ENCODE peak calls at places on chromosomes 16 and 17, in ten cellular contexts. One of them, this sample, is unnamed.

GRCh38 chr17:77829871-77830799 is 128.4 kb upstream of the TNRC6C start:
- DNase-seq in left ventricle myocardium inferior: peak
- DNase-seq in CD4-positive, alpha-beta memory T cell: no peak
- DNase-seq in transverse colon: no peak
- DNase-seq in lung: no peak
- DNase-seq in sigmoid colon: peak
- DNase-seq in AG04450: peak
- DNase-seq in neural progenitor cell: peak
- DNase-seq in OCI-LY7: no peak
- DNase-seq in breast epithelium: peak
- DNase-seq in this sample: no peak

GRCh38 chr17:56809106-56809819 is 24.5 kb downstream of the C17orf67 start:
- DNase-seq in left ventricle myocardium inferior: no peak
- DNase-seq in CD4-positive, alpha-beta memory T cell: no peak
- DNase-seq in transverse colon: no peak
- DNase-seq in lung: no peak
- DNase-seq in sigmoid colon: no peak
- DNase-seq in AG04450: no peak
- DNase-seq in neural progenitor cell: no peak
- DNase-seq in OCI-LY7: no peak
- DNase-seq in breast epithelium: no peak
- DNase-seq in this sample: no peak

GRCh38 chr17:59669944-59670343 is 37.3 kb downstream of the PTRH2 start:
- DNase-seq in left ventricle myocardium inferior: no peak
- DNase-seq in CD4-positive, alpha-beta memory T cell: no peak
- DNase-seq in transverse colon: no peak
- DNase-seq in lung: no peak
- DNase-seq in sigmoid colon: no peak
- DNase-seq in AG04450: no peak
- DNase-seq in neural progenitor cell: no peak
- DNase-seq in OCI-LY7: no peak
- DNase-seq in breast epithelium: no peak
- DNase-seq in this sample: no peak

GRCh38 chr16:5873221-5873620 is 775.6 kb upstream of the EEF2KMT start:
- DNase-seq in left ventricle myocardium inferior: no peak
- DNase-seq in CD4-positive, alpha-beta memory T cell: no peak
- DNase-seq in transverse colon: no peak
- DNase-seq in lung: no peak
- DNase-seq in sigmoid colon: no peak
- DNase-seq in AG04450: no peak
- DNase-seq in neural progenitor cell: no peak
- DNase-seq in OCI-LY7: no peak
- DNase-seq in breast epithelium: no peak
- DNase-seq in this sample: no peak

GRCh38 chr17:58191259-58191896 is 1.1 kb upstream of the EPX start:
- DNase-seq in left ventricle myocardium inferior: no peak
- DNase-seq in CD4-positive, alpha-beta memory T cell: no peak
- DNase-seq in transverse colon: no peak
- DNase-seq in lung: no peak
- DNase-seq in sigmoid colon: peak
- DNase-seq in AG04450: no peak
- DNase-seq in neural progenitor cell: no peak
- DNase-seq in OCI-LY7: no peak
- DNase-seq in breast epithelium: no peak
- DNase-seq in this sample: no peak

GRCh38 chr17:42704495-42705494 is 22.5 kb downstream of the CNTNAP1 start:
- DNase-seq in left ventricle myocardium inferior: no peak
- DNase-seq in CD4-positive, alpha-beta memory T cell: no peak
- DNase-seq in transverse colon: no peak
- DNase-seq in lung: no peak
- DNase-seq in sigmoid colon: no peak
- DNase-seq in AG04450: no peak
- DNase-seq in neural progenitor cell: no peak
- DNase-seq in OCI-LY7: peak
- DNase-seq in breast epithelium: no peak
- DNase-seq in this sample: no peak

GRCh38 chr16:75319513-75320401 is 68.3 kb upstream of the BCAR1 start:
- DNase-seq in left ventricle myocardium inferior: no peak
- DNase-seq in CD4-positive, alpha-beta memory T cell: no peak
- DNase-seq in transverse colon: no peak
- DNase-seq in lung: no peak
- DNase-seq in sigmoid colon: no peak
- DNase-seq in AG04450: peak
- DNase-seq in neural progenitor cell: no peak
- DNase-seq in OCI-LY7: peak
- DNase-seq in breast epithelium: no peak
- DNase-seq in this sample: no peak

GRCh38 chr16:12703935-12704334 is 99.8 kb downstream of the CPPED1 start:
- DNase-seq in left ventricle myocardium inferior: no peak
- DNase-seq in CD4-positive, alpha-beta memory T cell: no peak
- DNase-seq in transverse colon: no peak
- DNase-seq in lung: no peak
- DNase-seq in sigmoid colon: no peak
- DNase-seq in AG04450: no peak
- DNase-seq in neural progenitor cell: no peak
- DNase-seq in OCI-LY7: no peak
- DNase-seq in breast epithelium: no peak
- DNase-seq in this sample: no peak

GRCh38 chr16:515175-515962 is 12.1 kb upstream of the CAPN15 start:
- DNase-seq in left ventricle myocardium inferior: no peak
- DNase-seq in CD4-positive, alpha-beta memory T cell: no peak
- DNase-seq in transverse colon: no peak
- DNase-seq in lung: no peak
- DNase-seq in sigmoid colon: no peak
- DNase-seq in AG04450: no peak
- DNase-seq in neural progenitor cell: no peak
- DNase-seq in OCI-LY7: no peak
- DNase-seq in breast epithelium: no peak
- DNase-seq in this sample: no peak

GRCh38 chr16:56848056-56848936 is 16.7 kb upstream of the SLC12A3 start:
- DNase-seq in left ventricle myocardium inferior: no peak
- DNase-seq in CD4-positive, alpha-beta memory T cell: no peak
- DNase-seq in transverse colon: no peak
- DNase-seq in lung: no peak
- DNase-seq in sigmoid colon: no peak
- DNase-seq in AG04450: no peak
- DNase-seq in neural progenitor cell: no peak
- DNase-seq in OCI-LY7: no peak
- DNase-seq in breast epithelium: peak
- DNase-seq in this sample: no peak

GRCh38 chr16:13936596-13937081 is 16.7 kb downstream of the ERCC4 start:
- DNase-seq in left ventricle myocardium inferior: no peak
- DNase-seq in CD4-positive, alpha-beta memory T cell: no peak
- DNase-seq in transverse colon: no peak
- DNase-seq in lung: no peak
- DNase-seq in sigmoid colon: no peak
- DNase-seq in AG04450: no peak
- DNase-seq in neural progenitor cell: no peak
- DNase-seq in OCI-LY7: no peak
- DNase-seq in breast epithelium: no peak
- DNase-seq in this sample: no peak

GRCh38 chr17:28726396-28726911 is 421 bp upstream of the TLCD1 start:
- DNase-seq in left ventricle myocardium inferior: no peak
- DNase-seq in CD4-positive, alpha-beta memory T cell: peak
- DNase-seq in transverse colon: peak
- DNase-seq in lung: peak
- DNase-seq in sigmoid colon: peak
- DNase-seq in AG04450: no peak
- DNase-seq in neural progenitor cell: peak
- DNase-seq in OCI-LY7: no peak
- DNase-seq in breast epithelium: no peak
- DNase-seq in this sample: no peak

GRCh38 chr17:27497696-27498095 is 41.4 kb downstream of the KSR1 start:
- DNase-seq in left ventricle myocardium inferior: no peak
- DNase-seq in CD4-positive, alpha-beta memory T cell: no peak
- DNase-seq in transverse colon: no peak
- DNase-seq in lung: no peak
- DNase-seq in sigmoid colon: no peak
- DNase-seq in AG04450: no peak
- DNase-seq in neural progenitor cell: no peak
- DNase-seq in OCI-LY7: no peak
- DNase-seq in breast epithelium: no peak
- DNase-seq in this sample: peak

GRCh38 chr17:57939797-57940196 is 15.4 kb downstream of the CUEDC1 start:
- DNase-seq in left ventricle myocardium inferior: peak
- DNase-seq in CD4-positive, alpha-beta memory T cell: no peak
- DNase-seq in transverse colon: peak
- DNase-seq in lung: no peak
- DNase-seq in sigmoid colon: no peak
- DNase-seq in AG04450: no peak
- DNase-seq in neural progenitor cell: no peak
- DNase-seq in OCI-LY7: peak
- DNase-seq in breast epithelium: no peak
- DNase-seq in this sample: no peak

GRCh38 chr16:18024566-18024965 is 312.0 kb downstream of the NPIPA8 start:
- DNase-seq in left ventricle myocardium inferior: no peak
- DNase-seq in CD4-positive, alpha-beta memory T cell: no peak
- DNase-seq in transverse colon: no peak
- DNase-seq in lung: no peak
- DNase-seq in sigmoid colon: no peak
- DNase-seq in AG04450: no peak
- DNase-seq in neural progenitor cell: no peak
- DNase-seq in OCI-LY7: no peak
- DNase-seq in breast epithelium: no peak
- DNase-seq in this sample: no peak

GRCh38 chr17:29732613-29733012 is 109.9 kb upstream of the CORO6 start:
- DNase-seq in left ventricle myocardium inferior: no peak
- DNase-seq in CD4-positive, alpha-beta memory T cell: no peak
- DNase-seq in transverse colon: no peak
- DNase-seq in lung: no peak
- DNase-seq in sigmoid colon: no peak
- DNase-seq in AG04450: no peak
- DNase-seq in neural progenitor cell: no peak
- DNase-seq in OCI-LY7: no peak
- DNase-seq in breast epithelium: no peak
- DNase-seq in this sample: peak
- H3K27ac ChIP-seq in left ventricle myocardium inferior: peak
- H3K27ac ChIP-seq in CD4-positive, alpha-beta memory T cell: no peak
- H3K27ac ChIP-seq in transverse colon: no peak
- H3K27ac ChIP-seq in lung: peak
- H3K27ac ChIP-seq in sigmoid colon: no peak
- H3K27ac ChIP-seq in AG04450: peak
- H3K27ac ChIP-seq in neural progenitor cell: no peak
- H3K27ac ChIP-seq in OCI-LY7: no peak
- H3K27ac ChIP-seq in breast epithelium: no peak
- H3K27ac ChIP-seq in this sample: peak

DNA sequence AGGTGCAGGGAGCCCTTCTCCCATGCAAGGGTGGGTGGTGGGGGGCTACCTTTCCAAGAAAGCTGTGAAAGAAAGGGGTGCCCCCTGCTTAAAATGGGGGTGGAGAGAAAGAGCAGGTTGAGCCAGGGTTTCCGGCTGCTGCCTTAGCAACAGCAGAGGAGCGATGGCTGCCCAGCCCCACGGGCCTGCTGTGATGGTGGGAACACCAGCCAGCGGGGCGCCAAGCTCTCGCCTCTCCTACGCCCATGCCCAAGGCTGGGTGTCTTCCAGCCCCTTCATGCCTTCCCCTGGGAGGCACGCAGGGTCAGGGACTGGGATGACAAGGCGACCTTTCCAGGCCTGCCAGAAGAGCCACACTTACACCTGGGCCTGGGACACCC is 3.0 kb downstream of the FMNL1 start:
- DNase-seq in left ventricle myocardium inferior: no peak
- DNase-seq in CD4-positive, alpha-beta memory T cell: peak
- DNase-seq in transverse colon: no peak
- DNase-seq in lung: no peak
- DNase-seq in sigmoid colon: no peak
- DNase-seq in AG04450: no peak
- DNase-seq in neural progenitor cell: no peak
- DNase-seq in OCI-LY7: no peak
- DNase-seq in breast epithelium: no peak
- DNase-seq in this sample: no peak
- H3K27ac ChIP-seq in left ventricle myocardium inferior: peak
- H3K27ac ChIP-seq in CD4-positive, alpha-beta memory T cell: peak
- H3K27ac ChIP-seq in transverse colon: peak
- H3K27ac ChIP-seq in lung: peak
- H3K27ac ChIP-seq in sigmoid colon: no peak
- H3K27ac ChIP-seq in AG04450: no peak
- H3K27ac ChIP-seq in neural progenitor cell: no peak
- H3K27ac ChIP-seq in OCI-LY7: peak
- H3K27ac ChIP-seq in breast epithelium: peak
- H3K27ac ChIP-seq in this sample: no peak

GRCh38 chr17:74842599-74843351 is 16.9 kb downstream of the GRIN2C start:
- DNase-seq in left ventricle myocardium inferior: peak
- DNase-seq in CD4-positive, alpha-beta memory T cell: peak
- DNase-seq in transverse colon: peak
- DNase-seq in lung: peak
- DNase-seq in sigmoid colon: no peak
- DNase-seq in AG04450: no peak
- DNase-seq in neural progenitor cell: peak
- DNase-seq in OCI-LY7: no peak
- DNase-seq in breast epithelium: no peak
- DNase-seq in this sample: no peak

GRCh38 chr17:74843352-74843627 is 16.4 kb downstream of the GRIN2C start:
- DNase-seq in left ventricle myocardium inferior: no peak
- DNase-seq in CD4-positive, alpha-beta memory T cell: no peak
- DNase-seq in transverse colon: no peak
- DNase-seq in lung: no peak
- DNase-seq in sigmoid colon: no peak
- DNase-seq in AG04450: no peak
- DNase-seq in neural progenitor cell: peak
- DNase-seq in OCI-LY7: no peak
- DNase-seq in breast epithelium: no peak
- DNase-seq in this sample: no peak

GRCh38 chr17:74840500-74840899 is 19.2 kb downstream of the GRIN2C start:
- DNase-seq in left ventricle myocardium inferior: no peak
- DNase-seq in CD4-positive, alpha-beta memory T cell: no peak
- DNase-seq in transverse colon: no peak
- DNase-seq in lung: no peak
- DNase-seq in sigmoid colon: no peak
- DNase-seq in AG04450: no peak
- DNase-seq in neural progenitor cell: no peak
- DNase-seq in OCI-LY7: no peak
- DNase-seq in breast epithelium: no peak
- DNase-seq in this sample: no peak

GRCh38 chr17:74840989-74841666 is 18.6 kb downstream of the GRIN2C start:
- DNase-seq in left ventricle myocardium inferior: peak
- DNase-seq in CD4-positive, alpha-beta memory T cell: peak
- DNase-seq in transverse colon: peak
- DNase-seq in lung: peak
- DNase-seq in sigmoid colon: peak
- DNase-seq in AG04450: no peak
- DNase-seq in neural progenitor cell: peak
- DNase-seq in OCI-LY7: peak
- DNase-seq in breast epithelium: no peak
- DNase-seq in this sample: no peak

GRCh38 chr17:74842146-74842598 is 17.5 kb downstream of the GRIN2C start:
- DNase-seq in left ventricle myocardium inferior: peak
- DNase-seq in CD4-positive, alpha-beta memory T cell: no peak
- DNase-seq in transverse colon: no peak
- DNase-seq in lung: no peak
- DNase-seq in sigmoid colon: no peak
- DNase-seq in AG04450: no peak
- DNase-seq in neural progenitor cell: peak
- DNase-seq in OCI-LY7: no peak
- DNase-seq in breast epithelium: no peak
- DNase-seq in this sample: no peak
- H3K27ac ChIP-seq in left ventricle myocardium inferior: peak
- H3K27ac ChIP-seq in CD4-positive, alpha-beta memory T cell: no peak
- H3K27ac ChIP-seq in transverse colon: no peak
- H3K27ac ChIP-seq in lung: no peak
- H3K27ac ChIP-seq in sigmoid colon: peak
- H3K27ac ChIP-seq in AG04450: no peak
- H3K27ac ChIP-seq in neural progenitor cell: no peak
- H3K27ac ChIP-seq in OCI-LY7: no peak
- H3K27ac ChIP-seq in breast epithelium: peak
- H3K27ac ChIP-seq in this sample: no peak

GRCh38 chr17:39658346-39658745 is 6.8 kb upstream of the TCAP start:
- DNase-seq in left ventricle myocardium inferior: no peak
- DNase-seq in CD4-positive, alpha-beta memory T cell: no peak
- DNase-seq in transverse colon: no peak
- DNase-seq in lung: no peak
- DNase-seq in sigmoid colon: no peak
- DNase-seq in AG04450: no peak
- DNase-seq in neural progenitor cell: no peak
- DNase-seq in OCI-LY7: no peak
- DNase-seq in breast epithelium: no peak
- DNase-seq in this sample: no peak
- H3K27ac ChIP-seq in left ventricle myocardium inferior: peak
- H3K27ac ChIP-seq in CD4-positive, alpha-beta memory T cell: no peak
- H3K27ac ChIP-seq in transverse colon: no peak
- H3K27ac ChIP-seq in lung: peak
- H3K27ac ChIP-seq in sigmoid colon: peak
- H3K27ac ChIP-seq in AG04450: no peak
- H3K27ac ChIP-seq in neural progenitor cell: no peak
- H3K27ac ChIP-seq in OCI-LY7: no peak
- H3K27ac ChIP-seq in breast epithelium: peak
- H3K27ac ChIP-seq in this sample: no peak